ENCODE peak calls at places on chromosome 9, in five cellular contexts. R is adrenal gland, V is tibial nerve, C is spleen, T is sigmoid colon. U is an unnamed sample.

GRCh38 chr9:119483153-119483552 is 113.9 kb upstream of the BRINP1 start:
- DNase-seq in R (no peak), V (no peak), C (no peak), T (no peak), U (no peak)

GRCh38 chr9:96859461-96860198 is 5.3 kb upstream of the ZNF782 start:
- DNase-seq in R (no peak), V (no peak), C (no peak), T (no peak), U (no peak)

GRCh38 chr9:87276327-87276841 is 221.3 kb upstream of the DAPK1 start:
- DNase-seq in R (no peak), V (no peak), C (no peak), T (no peak), U (no peak)

GRCh38 chr9:87580941-87581438 is 83.3 kb downstream of the DAPK1 start:
- DNase-seq in R (no peak), V (no peak), C (no peak), T (no peak), U (no peak)

GRCh38 chr9:109453210-109453842 is 44.8 kb downstream of the PTPN3 start:
- DNase-seq in R (peak; percentile 58), V (no peak), C (no peak), T (no peak), U (no peak)

GRCh38 chr9:136570191-136570845 is 24.5 kb upstream of the NOTCH1 start:
- DNase-seq in R (no peak), V (no peak), C (no peak), T (no peak), U (no peak)

GRCh38 chr9:137350696-137351584 is 48.9 kb upstream of the NRARP start:
- DNase-seq in R (no peak), V (no peak), C (no peak), T (no peak), U (no peak)

GRCh38 chr9:135670721-135671590 is 7.8 kb downstream of the LCN9 start:
- DNase-seq in R (no peak), V (no peak), C (peak; percentile 63), T (peak; percentile 57), U (no peak)

GRCh38 chr9:20297646-20298084 is 324.6 kb downstream of the MLLT3 start:
- DNase-seq in R (no peak), V (no peak), C (no peak), T (peak; percentile 91), U (no peak)

GRCh38 chr9:83342731-83343130 is 195.5 kb downstream of the FRMD3 start:
- DNase-seq in R (no peak), V (no peak), C (no peak), T (no peak), U (no peak)

GRCh38 chr9:130447193-130447816 is 2.5 kb downstream of the ASS1 start:
- DNase-seq in R (no peak), V (no peak), C (no peak), T (no peak), U (no peak)

GRCh38 chr9:116589392-116590354 is 97.4 kb upstream of the TRIM32 start:
- DNase-seq in R (no peak), V (no peak), C (no peak), T (no peak), U (no peak)

GRCh38 chr9:137458194-137459146 is 664 bp downstream of the NSMF start:
- DNase-seq in R (peak; percentile 30), V (no peak), C (peak; percentile 82), T (peak; percentile 80), U (no peak)

GRCh38 chr9:70902705-70903131 is 218.7 kb downstream of the TRPM3 start:
- DNase-seq in R (no peak), V (no peak), C (no peak), T (no peak), U (no peak)

GRCh38 chr9:135884328-135885035 is 22.9 kb downstream of the CAMSAP1 start:
- DNase-seq in R (peak; percentile 51), V (no peak), C (no peak), T (no peak), U (no peak)

GRCh38 chr9:92392690-92393089 is 11.7 kb downstream of the OGN start:
- DNase-seq in R (no peak), V (no peak), C (no peak), T (no peak), U (no peak)

GRCh38 chr9:98958271-98958989 is 14.7 kb downstream of the COL15A1 start:
- DNase-seq in R (peak; percentile 46), V (no peak), C (no peak), T (no peak), U (no peak)

GRCh38 chr9:136837146-136837855 is 5.0 kb upstream of the AJM1 start:
- DNase-seq in R (no peak), V (no peak), C (no peak), T (no peak), U (no peak)

GRCh38 chr9:114072181-114073140 is 5.6 kb downstream of the AMBP start:
- DNase-seq in R (peak; percentile 39), V (no peak), C (peak; percentile 51), T (peak; percentile 75), U (no peak)

GRCh38 chr9:133892193-133892920 is 99.8 kb downstream of the VAV2 start:
- DNase-seq in R (no peak), V (no peak), C (no peak), T (no peak), U (no peak)

GRCh38 chr9:99622679-99623078 is 199.0 kb upstream of the NR4A3 start:
- DNase-seq in R (no peak), V (no peak), C (no peak), T (no peak), U (no peak)

GRCh38 chr9:89483592-89484474 is 14.1 kb downstream of the SEMA4D start:
- DNase-seq in R (no peak), V (no peak), C (peak; percentile 95), T (no peak), U (no peak)

GRCh38 chr9:89961616-89962341 is 357.0 kb downstream of the GADD45G start:
- DNase-seq in R (no peak), V (no peak), C (no peak), T (no peak), U (no peak)

GRCh38 chr9:115035872-115036612 is 81.9 kb downstream of the TNC start:
- DNase-seq in R (no peak), V (no peak), C (no peak), T (no peak), U (no peak)

GRCh38 chr9:72751541-72751940 is 201.3 kb downstream of the ALDH1A1 start:
- DNase-seq in R (no peak), V (no peak), C (no peak), T (no peak), U (no peak)

GRCh38 chr9:96150324-96151023 is 151.5 kb downstream of the HSD17B3 start:
- DNase-seq in R (no peak), V (no peak), C (no peak), T (peak; percentile 32), U (no peak)

GRCh38 chr9:137550958-137551655 is 572 bp upstream of the MRPL41 start:
- DNase-seq in R (peak; percentile 74), V (no peak), C (peak; percentile 92), T (no peak), U (no peak)

GRCh38 chr9:86135374-86135773 is 36.0 kb upstream of the GOLM1 start:
- DNase-seq in R (no peak), V (no peak), C (no peak), T (no peak), U (no peak)

DNA sequence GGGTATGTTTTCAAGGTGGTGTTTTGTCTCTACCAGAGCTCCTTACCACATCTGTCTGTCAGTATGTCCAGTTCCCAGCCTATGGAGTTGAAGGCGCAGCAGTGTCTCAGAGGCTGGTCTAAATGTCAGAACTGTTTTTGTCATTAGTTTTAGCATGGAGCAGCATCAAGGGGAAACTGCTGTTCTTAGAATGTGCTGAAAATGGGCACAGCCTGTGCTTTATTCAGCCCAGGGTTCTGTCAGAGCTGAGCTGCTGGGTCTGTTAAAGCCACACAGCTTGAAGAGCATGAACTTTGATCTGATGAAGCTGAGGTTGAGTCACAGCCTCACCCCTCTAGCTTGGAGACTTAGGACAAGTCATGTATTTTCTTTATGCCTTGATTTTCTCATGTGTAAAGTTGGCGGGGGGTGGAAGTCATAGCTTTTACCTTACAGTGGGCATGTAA is 71.9 kb downstream of the RALGPS1 start:
- DNase-seq in R (no peak), V (no peak), C (no peak), T (no peak), U (no peak)
- H3K4me3 ChIP-seq in R (no peak overlapping the region), V (no peak overlapping the region), C (no peak overlapping the region), T (no peak overlapping the region), U (no peak overlapping the region)

DNA sequence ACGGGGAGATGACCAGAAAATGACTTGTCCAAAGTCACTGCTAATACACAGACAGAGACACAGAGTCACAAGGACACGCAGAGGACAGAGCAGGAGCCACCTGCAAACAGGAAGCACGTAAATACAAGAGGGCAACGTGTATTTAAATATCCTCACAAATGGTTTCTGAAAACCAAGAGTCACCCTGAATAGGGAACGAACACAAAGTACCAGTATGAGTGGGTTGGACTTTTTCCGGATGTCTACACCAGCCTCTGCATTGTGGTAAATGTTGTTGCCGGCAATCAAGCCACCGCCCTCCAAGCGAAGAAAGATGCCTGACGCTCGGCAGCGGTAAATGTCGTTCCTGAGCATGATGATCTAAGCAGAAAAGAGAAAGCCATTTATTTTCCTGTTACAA is 44.5 kb downstream of the FBXO10 start:
- DNase-seq in R (no peak), V (no peak), C (no peak), T (no peak), U (no peak)
- TF ChIP-seq POLR2A in R (no peak), V (no peak), C (no peak), T (no peak), U (no peak)

GRCh38 chr9:121610638-121610953 is 40.8 kb upstream of the DAB2IP start:
- DNase-seq in R (no peak), V (no peak), C (no peak), T (no peak), U (no peak)

GRCh38 chr9:121604654-121605053 is 46.8 kb upstream of the DAB2IP start:
- DNase-seq in R (no peak), V (no peak), C (no peak), T (no peak), U (no peak)

GRCh38 chr9:121604242-121604641 is 47.2 kb upstream of the DAB2IP start:
- DNase-seq in R (no peak), V (no peak), C (no peak), T (peak; percentile 80), U (no peak)

GRCh38 chr9:121609845-121610637 is 41.4 kb upstream of the DAB2IP start:
- DNase-seq in R (peak; percentile 76), V (no peak), C (no peak), T (peak; percentile 88), U (no peak)

GRCh38 chr9:121607434-121608248 is 43.8 kb upstream of the DAB2IP start:
- DNase-seq in R (no peak), V (no peak), C (no peak), T (peak; percentile 84), U (no peak)
- H3K4me3 ChIP-seq in R (no peak overlapping the region), V (no peak overlapping the region), C (no peak overlapping the region), T (peak overlapping the region; percentile 8), U (no peak overlapping the region)

DNA sequence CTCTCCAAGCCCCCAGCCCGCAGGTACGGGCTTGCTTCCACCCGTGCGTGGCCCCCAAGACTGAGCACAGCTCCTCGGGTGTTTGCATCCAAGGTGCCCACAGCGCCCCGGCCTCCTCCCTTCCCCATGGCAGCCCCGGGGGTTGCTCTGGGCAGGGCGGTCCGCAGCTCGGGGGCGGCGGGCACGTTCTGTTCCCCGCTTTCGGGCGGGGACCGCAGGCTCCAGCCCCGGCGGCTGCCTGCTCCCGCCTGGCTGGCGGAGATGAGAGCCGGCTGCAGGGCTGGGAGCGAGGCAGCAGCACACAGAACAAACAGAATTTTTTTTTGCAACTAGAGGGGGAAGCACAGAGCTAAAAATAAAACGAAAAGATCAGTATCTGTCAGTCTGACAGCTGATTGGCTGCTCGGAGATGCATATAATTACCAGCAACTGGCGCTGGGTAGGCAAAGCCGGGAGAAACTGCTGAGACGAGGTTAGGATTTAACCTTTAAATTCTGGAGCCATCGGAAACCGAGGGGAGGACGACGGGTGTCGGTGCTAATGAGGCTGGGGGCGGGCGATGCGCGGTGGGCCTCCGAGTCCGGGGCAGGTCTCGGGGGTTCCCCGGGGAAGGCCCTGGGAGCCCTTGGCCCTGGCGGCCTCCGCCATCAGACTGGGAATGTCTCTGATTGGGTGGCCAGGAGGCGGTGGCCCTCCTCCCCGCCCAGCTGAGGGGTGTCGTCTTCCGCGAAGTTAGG is 142.7 kb upstream of the IER5L start:
- DNase-seq in R (peak; percentile 84), V (peak; percentile 26), C (peak; percentile 86), T (peak; percentile 80), U (no peak)
- TF ChIP-seq POLR2A in R (peak; percentile 49), V (peak; percentile 20), C (no peak), T (no peak), U (peak; percentile 48)